ENCODE peak calls at places on chromosome 17, in ten cellular contexts. H is transverse colon, T is progenitor cell of endocrine pancreas, X is IMR-90, W is astrocyte of the spinal cord, M is AG09319, K is fibroblast of the aortic adventitia, E is Calu3, V is left lung, B is lung. I is an unnamed sample.
A peak's percentile ranks its signal among the peaks of the same experiment; 100 is the strongest.

GRCh38 chr17:45073414-45074070 is 12.4 kb downstream of the NMT1 start:
- DNase-seq in B (no peak), W (peak; percentile 76), H (peak; percentile 25), V (no peak), K (peak; percentile 99), T (no peak), M (peak; percentile 95), X (peak; percentile 97), E (no peak), I (peak; percentile 21)

GRCh38 chr17:50177983-50178834 is 12.4 kb downstream of the SGCA start:
- DNase-seq in E (peak; percentile 94), W (peak; percentile 99), H (peak; percentile 79), V (peak; percentile 91), X (peak; percentile 99), T (peak; percentile 42), B (peak; percentile 74), M (no peak), K (peak; percentile 96), I (peak; percentile 85)

GRCh38 chr17:51258756-51259573 is 884 bp downstream of the MBTD1 start:
- DNase-seq in V (no peak), B (no peak), E (peak; percentile 39), X (no peak), M (no peak), H (peak; percentile 34), W (no peak), T (peak; percentile 15), K (no peak), I (peak; percentile 61)

GRCh38 chr17:41382396-41382795 is 290 bp upstream of the KRT34 start:
- DNase-seq in H (no peak), K (peak; percentile 31), V (no peak), M (no peak), E (no peak), X (peak; percentile 45), T (no peak), W (no peak), B (no peak), I (no peak)

GRCh38 chr17:2996208-2996855 is 67.1 kb downstream of the OR1D5 start:
- DNase-seq in X (peak; percentile 65), B (no peak), V (peak; percentile 40), H (no peak), E (no peak), M (no peak), T (no peak), K (peak; percentile 36), W (no peak), I (no peak)

GRCh38 chr17:7930841-7931631 is 710 bp downstream of the TRAPPC1 start:
- DNase-seq in M (no peak), B (no peak), W (peak; percentile 17), K (no peak), X (no peak), V (no peak), H (no peak), T (no peak), E (no peak), I (no peak)

GRCh38 chr17:77253611-77254051 is 112.9 kb downstream of the SEC14L1 start:
- DNase-seq in V (no peak), X (peak; percentile 81), B (peak; percentile 56), H (no peak), K (no peak), E (no peak), M (no peak), T (no peak), W (no peak), I (no peak)

GRCh38 chr17:7684856-7685532 is 2.3 kb downstream of the TP53 start:
- DNase-seq in W (no peak), V (no peak), T (no peak), X (no peak), E (no peak), B (no peak), K (peak; percentile 3), M (no peak), H (no peak), I (no peak)

GRCh38 chr17:33506889-33507650 is 214.0 kb upstream of the ASIC2 start:
- DNase-seq in B (no peak), M (no peak), T (no peak), W (peak; percentile 1), H (no peak), X (no peak), E (no peak), K (no peak), V (no peak), I (no peak)

GRCh38 chr17:42365136-42365535 is 23.1 kb downstream of the STAT3 start:
- DNase-seq in B (no peak), M (no peak), E (no peak), K (peak; percentile 81), W (peak; percentile 83), X (peak; percentile 87), V (no peak), H (no peak), T (no peak), I (no peak)

GRCh38 chr17:81514485-81514734 is 1.8 kb upstream of the ACTG1 start:
- DNase-seq in B (no peak), H (no peak), K (no peak), T (no peak), M (no peak), V (no peak), X (no peak), W (no peak), E (no peak), I (no peak)

GRCh38 chr17:50872710-50873424 is 6.7 kb upstream of the TOB1 start:
- DNase-seq in W (peak; percentile 48), M (no peak), E (no peak), T (no peak), V (no peak), K (peak; percentile 84), B (no peak), H (no peak), X (peak; percentile 25), I (no peak)

GRCh38 chr17:1972429-1973160 is 52.5 kb downstream of the RTN4RL1 start:
- DNase-seq in X (peak; percentile 12), K (no peak), V (no peak), E (no peak), H (no peak), M (no peak), T (no peak), B (no peak), W (no peak), I (no peak)

GRCh38 chr17:58575511-58575910 is 61.1 kb upstream of the MTMR4 start:
- DNase-seq in X (peak; percentile 64), K (peak; percentile 58), T (no peak), V (no peak), M (no peak), W (peak; percentile 72), H (no peak), B (no peak), E (peak; percentile 7), I (no peak)

GRCh38 chr17:45784583-45785372 is 658 bp downstream of the CRHR1 start:
- DNase-seq in B (no peak), M (no peak), E (peak; percentile 67), T (peak; percentile 48), X (no peak), K (no peak), V (peak; percentile 80), W (no peak), H (no peak), I (peak; percentile 47)

GRCh38 chr17:1561420-1562177 is 993 bp downstream of the PITPNA start:
- DNase-seq in K (no peak), X (no peak), T (peak; percentile 42), W (no peak), V (peak; percentile 86), M (no peak), H (no peak), E (peak; percentile 35), B (no peak), I (peak; percentile 69)

GRCh38 chr17:17540278-17540906 is 44.2 kb upstream of the RASD1 start:
- DNase-seq in H (no peak), M (no peak), E (no peak), W (no peak), B (no peak), V (peak; percentile 60), T (no peak), X (no peak), K (no peak), I (no peak)

DNA sequence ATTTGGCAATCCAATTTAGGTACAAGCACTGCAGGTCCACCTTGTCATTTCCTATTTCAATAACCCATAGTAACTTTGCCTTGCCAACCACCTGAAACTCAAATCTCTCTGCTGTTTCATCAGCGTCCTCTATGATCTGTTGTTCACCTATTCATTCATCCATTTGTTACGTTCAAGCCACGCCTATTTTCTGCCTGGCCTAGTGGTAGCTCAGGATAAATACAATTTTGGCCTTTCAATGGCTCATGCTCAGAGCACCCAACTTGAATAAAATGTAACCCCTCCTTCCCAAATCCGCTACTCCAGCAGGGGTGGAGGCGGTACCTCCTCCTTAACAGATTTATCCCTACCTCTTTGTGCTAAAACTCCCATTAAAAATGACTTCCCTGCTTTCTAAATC is 3.6 kb upstream of the FBXO47 start:
- DNase-seq in K (no peak), B (no peak), V (no peak), T (no peak), X (no peak), W (no peak), H (no peak), M (no peak), E (peak; percentile 59), I (no peak)
- TF ChIP-seq CTCF in K (no peak), B (no peak), V (no peak), T (no peak), X (no peak), W (no peak), H (no peak), M (no peak), E (peak; percentile 18), I (peak; percentile 5)

GRCh38 chr17:74785096-74785980 is 9.2 kb upstream of the NAT9 start:
- DNase-seq in T (no peak), X (no peak), M (no peak), H (no peak), W (no peak), K (no peak), B (no peak), V (no peak), E (no peak), I (no peak)
- TF ChIP-seq CTCF in T (no peak), X (peak; percentile 14), M (no peak), H (no peak), W (peak; percentile 3), K (no peak), B (no peak), V (no peak), E (no peak), I (no peak)

DNA sequence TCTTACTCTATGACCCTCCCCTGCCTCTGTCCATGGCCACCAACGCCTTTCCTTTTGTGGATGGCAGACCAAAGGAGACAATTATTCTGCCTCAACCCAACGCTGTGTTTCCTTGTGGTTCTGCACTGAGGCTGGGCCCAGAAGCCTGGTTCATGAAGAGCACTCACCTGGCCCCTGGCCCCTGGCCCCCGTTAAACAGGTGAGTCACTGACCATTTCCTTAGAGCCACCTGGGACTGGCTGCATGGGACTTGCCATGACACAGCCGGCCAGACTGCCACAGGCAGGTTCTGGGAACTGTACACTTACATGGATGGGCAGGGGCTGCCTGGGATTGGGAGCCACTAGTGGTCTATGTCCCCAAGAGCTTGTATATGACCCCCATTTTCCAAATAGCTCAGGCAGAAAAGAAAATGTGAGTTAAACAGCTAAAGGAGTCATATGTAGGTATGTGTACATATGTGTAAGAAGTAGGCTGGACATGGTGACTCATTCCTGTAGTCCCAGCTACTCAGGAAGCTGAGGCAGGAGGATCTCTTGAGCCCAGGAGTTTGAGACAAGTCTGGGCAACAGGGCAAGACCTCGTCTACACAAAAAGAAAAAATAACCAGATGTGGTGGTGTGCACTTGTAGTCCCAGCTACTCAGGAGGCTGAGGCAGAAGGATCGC is 181.9 kb upstream of the CACNG5 start:
- DNase-seq in H (no peak), M (no peak), B (no peak), E (no peak), V (no peak), W (no peak), X (peak; percentile 74), K (no peak), T (no peak), I (no peak)
- TF ChIP-seq CTCF in H (no peak), M (no peak), B (no peak), E (no peak), V (no peak), W (no peak), X (no peak), K (no peak), T (no peak), I (no peak)

GRCh38 chr17:19800571-19800970 is 52.5 kb upstream of the ALDH3A1 start:
- DNase-seq in B (no peak), W (no peak), X (no peak), V (no peak), E (no peak), K (no peak), T (no peak), H (no peak), M (no peak), I (no peak)
- TF ChIP-seq CTCF in B (no peak), W (no peak), X (no peak), V (no peak), E (no peak), K (no peak), T (no peak), H (no peak), M (no peak), I (no peak)

I was measured in Caco-2.